ENCODE peak calls at places on chromosome 14, in eight cellular contexts. One of them, this sample, is unnamed.

GRCh38 chr14:60249321-60250251 is 565 bp downstream of the PPM1A start:
- DNase-seq in lung: peak
- DNase-seq in choroid plexus epithelial cell: peak
- DNase-seq in pancreas: peak
- DNase-seq in hepatocyte: peak
- DNase-seq in HFF-Myc: no peak
- DNase-seq in brain microvascular endothelial cell: peak
- DNase-seq in AG09309: no peak
- DNase-seq in this sample: peak

GRCh38 chr14:94461526-94462218 is 9.1 kb upstream of the SERPINA11 start:
- DNase-seq in HFF-Myc: no peak
- DNase-seq in hepatocyte: no peak
- DNase-seq in brain microvascular endothelial cell: no peak
- DNase-seq in lung: no peak
- DNase-seq in choroid plexus epithelial cell: no peak
- DNase-seq in pancreas: no peak
- DNase-seq in AG09309: no peak
- DNase-seq in this sample: no peak

GRCh38 chr14:101717663-101718490 is 43.6 kb upstream of the PPP2R5C start:
- DNase-seq in AG09309: no peak
- DNase-seq in lung: no peak
- DNase-seq in hepatocyte: no peak
- DNase-seq in HFF-Myc: no peak
- DNase-seq in pancreas: no peak
- DNase-seq in choroid plexus epithelial cell: no peak
- DNase-seq in brain microvascular endothelial cell: no peak
- DNase-seq in this sample: no peak

GRCh38 chr14:91113829-91114078 is at the start of gene DGLUCY:
- DNase-seq in pancreas: no peak
- DNase-seq in lung: peak
- DNase-seq in hepatocyte: peak
- DNase-seq in AG09309: no peak
- DNase-seq in brain microvascular endothelial cell: no peak
- DNase-seq in choroid plexus epithelial cell: no peak
- DNase-seq in HFF-Myc: peak
- DNase-seq in this sample: no peak

GRCh38 chr14:70924521-70924920 is 17.3 kb downstream of the PCNX1 start:
- DNase-seq in HFF-Myc: no peak
- DNase-seq in brain microvascular endothelial cell: no peak
- DNase-seq in hepatocyte: no peak
- DNase-seq in pancreas: no peak
- DNase-seq in AG09309: no peak
- DNase-seq in choroid plexus epithelial cell: no peak
- DNase-seq in lung: no peak
- DNase-seq in this sample: no peak

GRCh38 chr14:102066041-102066451 is 20.8 kb downstream of the HSP90AA1 start:
- DNase-seq in brain microvascular endothelial cell: no peak
- DNase-seq in lung: no peak
- DNase-seq in AG09309: no peak
- DNase-seq in choroid plexus epithelial cell: no peak
- DNase-seq in HFF-Myc: no peak
- DNase-seq in pancreas: no peak
- DNase-seq in hepatocyte: no peak
- DNase-seq in this sample: no peak

GRCh38 chr14:72513994-72514659 is 379.8 kb downstream of the DPF3 start:
- DNase-seq in AG09309: peak
- DNase-seq in brain microvascular endothelial cell: no peak
- DNase-seq in hepatocyte: peak
- DNase-seq in lung: no peak
- DNase-seq in HFF-Myc: peak
- DNase-seq in pancreas: no peak
- DNase-seq in choroid plexus epithelial cell: peak
- DNase-seq in this sample: no peak

GRCh38 chr14:22865424-22866215 is 5.9 kb upstream of the LRP10 start:
- DNase-seq in pancreas: no peak
- DNase-seq in choroid plexus epithelial cell: no peak
- DNase-seq in brain microvascular endothelial cell: no peak
- DNase-seq in hepatocyte: no peak
- DNase-seq in lung: no peak
- DNase-seq in HFF-Myc: no peak
- DNase-seq in AG09309: no peak
- DNase-seq in this sample: no peak

DNA sequence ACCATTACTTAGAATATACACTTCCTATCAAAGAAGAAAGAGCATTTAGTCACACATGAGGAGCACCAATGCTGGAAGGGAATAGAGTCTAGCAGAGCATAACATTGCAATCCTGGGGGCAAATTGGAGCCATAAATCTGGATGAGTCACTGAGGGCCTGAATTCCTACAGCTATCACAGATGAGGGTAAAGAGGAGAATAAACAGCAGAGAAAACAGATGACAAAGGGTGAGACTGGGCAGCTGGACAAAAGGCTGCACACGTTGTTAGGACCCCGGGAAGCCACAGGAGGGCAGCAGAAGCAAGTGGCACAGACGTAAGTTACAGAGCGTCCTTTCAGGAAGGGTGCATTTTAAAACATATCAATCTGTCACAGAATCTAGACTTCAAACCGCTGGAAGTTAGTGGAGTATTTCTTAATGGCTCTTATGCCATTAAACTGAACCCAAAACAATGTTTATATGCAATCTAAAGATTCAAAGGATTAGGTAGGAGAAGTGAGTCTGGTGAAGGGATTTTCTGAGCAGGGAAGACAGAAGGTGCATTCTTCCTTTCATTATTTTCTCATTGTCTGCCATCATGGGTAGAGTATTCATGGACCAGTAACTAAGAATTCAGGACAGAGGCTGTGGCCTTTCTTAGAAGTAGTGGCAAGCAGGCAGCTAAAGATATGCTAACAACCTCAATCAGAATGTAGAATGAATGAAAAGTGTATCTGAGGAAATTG is 159.8 kb upstream of the DAAM1 start:
- DNase-seq in AG09309: peak
- DNase-seq in hepatocyte: peak
- DNase-seq in lung: peak
- DNase-seq in pancreas: peak
- DNase-seq in brain microvascular endothelial cell: peak
- DNase-seq in choroid plexus epithelial cell: peak
- DNase-seq in HFF-Myc: peak
- DNase-seq in this sample: peak
- TF ChIP-seq CTCF in AG09309: peak
- TF ChIP-seq CTCF in hepatocyte: peak
- TF ChIP-seq CTCF in lung: peak
- TF ChIP-seq CTCF in pancreas: peak
- TF ChIP-seq CTCF in brain microvascular endothelial cell: peak
- TF ChIP-seq CTCF in choroid plexus epithelial cell: peak
- TF ChIP-seq CTCF in HFF-Myc: peak
- TF ChIP-seq CTCF in this sample: peak

DNA sequence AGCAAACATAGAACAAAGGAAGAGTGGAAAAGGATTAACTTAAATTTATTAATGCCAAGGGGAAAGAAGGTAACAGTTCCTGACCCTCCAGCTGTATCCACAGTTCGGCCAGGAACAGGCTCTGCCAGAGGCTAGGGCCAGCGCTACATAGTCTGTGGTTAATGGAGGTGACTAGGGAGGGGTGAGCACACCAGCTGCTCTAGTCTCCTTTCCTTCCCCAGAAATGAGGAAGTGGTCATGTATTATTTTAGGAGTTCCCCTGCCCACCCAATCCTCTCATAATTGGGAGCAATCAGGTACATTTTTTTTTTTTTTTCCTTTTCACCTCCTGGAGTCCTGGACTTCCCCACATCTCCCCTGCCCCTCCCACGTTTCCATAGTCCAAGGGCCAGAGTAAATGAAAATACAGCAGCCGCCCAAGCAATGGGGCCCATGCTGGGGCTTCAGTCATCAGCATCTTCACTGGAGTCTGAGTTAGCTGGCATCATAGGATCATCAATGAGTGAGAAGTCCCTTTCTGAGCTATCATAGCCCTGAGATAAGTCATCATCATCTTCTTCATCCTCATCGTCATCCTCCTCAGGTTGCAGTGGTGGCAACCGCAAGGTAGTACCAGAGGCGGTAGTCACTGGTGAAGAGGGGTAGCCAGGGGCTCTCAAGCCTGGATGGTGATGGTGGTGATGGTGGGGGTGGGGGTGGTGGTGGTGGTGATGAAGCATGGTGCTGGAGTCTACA is 1.5 kb upstream of the SUPT16H start:
- DNase-seq in pancreas: no peak
- DNase-seq in brain microvascular endothelial cell: no peak
- DNase-seq in lung: no peak
- DNase-seq in choroid plexus epithelial cell: no peak
- DNase-seq in HFF-Myc: no peak
- DNase-seq in hepatocyte: no peak
- DNase-seq in AG09309: no peak
- DNase-seq in this sample: no peak
- TF ChIP-seq CTCF in pancreas: no peak
- TF ChIP-seq CTCF in brain microvascular endothelial cell: no peak
- TF ChIP-seq CTCF in lung: no peak
- TF ChIP-seq CTCF in choroid plexus epithelial cell: no peak
- TF ChIP-seq CTCF in HFF-Myc: no peak
- TF ChIP-seq CTCF in hepatocyte: no peak
- TF ChIP-seq CTCF in AG09309: no peak
- TF ChIP-seq CTCF in this sample: no peak

DNA sequence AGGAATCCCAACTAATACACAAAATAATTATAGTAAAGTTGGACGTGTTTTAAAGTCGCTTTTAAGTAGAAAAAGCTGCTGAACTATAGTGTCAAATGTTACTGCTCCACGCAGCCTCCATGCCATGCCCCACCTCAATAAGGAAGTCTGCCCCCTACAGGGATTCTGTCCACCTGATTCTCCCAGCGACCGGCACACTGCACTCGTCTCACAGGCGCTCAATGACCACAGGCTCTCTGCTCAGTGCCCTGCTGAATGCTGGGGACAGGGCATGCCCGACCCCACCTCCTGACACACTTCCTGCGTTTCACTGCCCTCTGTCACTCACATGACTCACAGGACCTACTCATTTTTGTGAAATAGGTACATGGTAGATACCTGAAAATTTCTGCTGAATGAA is 48.9 kb downstream of the BDKRB1 start:
- DNase-seq in hepatocyte: no peak
- DNase-seq in pancreas: no peak
- DNase-seq in choroid plexus epithelial cell: no peak
- DNase-seq in brain microvascular endothelial cell: no peak
- DNase-seq in HFF-Myc: no peak
- DNase-seq in lung: no peak
- DNase-seq in AG09309: no peak
- DNase-seq in this sample: peak
- TF ChIP-seq CTCF in hepatocyte: no peak
- TF ChIP-seq CTCF in pancreas: no peak
- TF ChIP-seq CTCF in choroid plexus epithelial cell: peak
- TF ChIP-seq CTCF in brain microvascular endothelial cell: peak
- TF ChIP-seq CTCF in HFF-Myc: peak
- TF ChIP-seq CTCF in lung: no peak
- TF ChIP-seq CTCF in AG09309: no peak
- TF ChIP-seq CTCF in this sample: peak

GRCh38 chr14:30395065-30395464 is 163.9 kb upstream of the G2E3 start:
- DNase-seq in hepatocyte: no peak
- DNase-seq in pancreas: no peak
- DNase-seq in choroid plexus epithelial cell: no peak
- DNase-seq in brain microvascular endothelial cell: no peak
- DNase-seq in lung: no peak
- DNase-seq in HFF-Myc: no peak
- DNase-seq in AG09309: no peak
- DNase-seq in this sample: no peak
- TF ChIP-seq CTCF in hepatocyte: no peak
- TF ChIP-seq CTCF in pancreas: no peak
- TF ChIP-seq CTCF in choroid plexus epithelial cell: no peak
- TF ChIP-seq CTCF in brain microvascular endothelial cell: no peak
- TF ChIP-seq CTCF in lung: no peak
- TF ChIP-seq CTCF in HFF-Myc: no peak
- TF ChIP-seq CTCF in AG09309: no peak
- TF ChIP-seq CTCF in this sample: no peak

GRCh38 chr14:76918751-76919421 is 92.7 kb downstream of the LRRC74A start:
- DNase-seq in HFF-Myc: peak
- DNase-seq in brain microvascular endothelial cell: peak
- DNase-seq in pancreas: peak
- DNase-seq in hepatocyte: peak
- DNase-seq in lung: peak
- DNase-seq in choroid plexus epithelial cell: peak
- DNase-seq in AG09309: peak
- DNase-seq in this sample: no peak
- TF ChIP-seq CTCF in HFF-Myc: no peak
- TF ChIP-seq CTCF in brain microvascular endothelial cell: peak
- TF ChIP-seq CTCF in pancreas: no peak
- TF ChIP-seq CTCF in hepatocyte: no peak
- TF ChIP-seq CTCF in lung: no peak
- TF ChIP-seq CTCF in choroid plexus epithelial cell: no peak
- TF ChIP-seq CTCF in AG09309: no peak
- TF ChIP-seq CTCF in this sample: peak

DNA sequence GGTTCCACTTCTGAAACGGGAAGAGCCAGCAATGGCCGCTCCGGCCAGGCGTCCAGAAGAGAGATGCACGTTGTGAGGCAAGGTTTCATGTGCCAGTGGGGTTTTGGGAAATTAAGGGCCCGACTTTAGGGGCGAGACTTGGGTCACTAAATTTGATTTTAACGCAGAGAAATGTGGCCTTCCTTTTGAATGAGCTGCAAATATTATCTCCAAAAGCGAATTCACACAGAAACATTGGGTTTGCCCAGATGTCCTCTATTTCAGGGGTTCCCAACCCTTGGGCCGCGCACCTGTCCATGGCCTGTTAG is 2.3 kb upstream of the RNASE4 start:
- DNase-seq in lung: no peak
- DNase-seq in AG09309: no peak
- DNase-seq in pancreas: no peak
- DNase-seq in choroid plexus epithelial cell: no peak
- DNase-seq in hepatocyte: no peak
- DNase-seq in brain microvascular endothelial cell: no peak
- DNase-seq in HFF-Myc: no peak
- DNase-seq in this sample: no peak
- TF ChIP-seq CTCF in lung: no peak
- TF ChIP-seq CTCF in AG09309: no peak
- TF ChIP-seq CTCF in pancreas: no peak
- TF ChIP-seq CTCF in choroid plexus epithelial cell: no peak
- TF ChIP-seq CTCF in hepatocyte: no peak
- TF ChIP-seq CTCF in brain microvascular endothelial cell: no peak
- TF ChIP-seq CTCF in HFF-Myc: no peak
- TF ChIP-seq CTCF in this sample: no peak

GRCh38 chr14:105021656-105022275 is 883 bp upstream of the CDCA4 start:
- DNase-seq in hepatocyte: peak
- DNase-seq in brain microvascular endothelial cell: no peak
- DNase-seq in HFF-Myc: no peak
- DNase-seq in choroid plexus epithelial cell: peak
- DNase-seq in AG09309: no peak
- DNase-seq in lung: peak
- DNase-seq in pancreas: no peak
- DNase-seq in this sample: peak
- TF ChIP-seq CTCF in hepatocyte: peak
- TF ChIP-seq CTCF in brain microvascular endothelial cell: peak
- TF ChIP-seq CTCF in HFF-Myc: no peak
- TF ChIP-seq CTCF in choroid plexus epithelial cell: peak
- TF ChIP-seq CTCF in AG09309: no peak
- TF ChIP-seq CTCF in lung: no peak
- TF ChIP-seq CTCF in pancreas: no peak
- TF ChIP-seq CTCF in this sample: no peak